ENCODE peak calls at places on chromosomes 6 and 20, in four cellular contexts. L, M, J and I are unnamed samples.

GRCh38 chr20:24033151-24033550 is 44.6 kb upstream of the GGTLC1 start:
- DNase-seq in L (no peak), M (no peak), J (no peak), I (no peak)

GRCh38 chr20:18628330-18628941 is 40.6 kb downstream of the DTD1 start:
- DNase-seq in L (no peak), M (peak; percentile 37), J (peak; percentile 23), I (no peak)

GRCh38 chr6:145809211-145809610 is 5.4 kb downstream of the FBXO30 start:
- DNase-seq in L (no peak), M (peak; percentile 5), J (peak; percentile 73), I (no peak)

GRCh38 chr6:16104624-16105023 is 24.3 kb upstream of the MYLIP start:
- DNase-seq in L (no peak), M (no peak), J (no peak), I (no peak)

GRCh38 chr20:33477386-33478234 is 12.3 kb upstream of the CBFA2T2 start:
- DNase-seq in L (no peak), M (no peak), J (no peak), I (peak; percentile 47)

GRCh38 chr6:62999796-63000195 is 211.5 kb upstream of the FKBP1C start:
- DNase-seq in L (no peak), M (no peak), J (no peak), I (no peak)

GRCh38 chr6:158644227-158645063 is at the start of gene DYNLT1:
- DNase-seq in L (peak; percentile 97), M (peak; percentile 92), J (peak; percentile 92), I (peak; percentile 97)

GRCh38 chr6:117404548-117404947 is 21.2 kb downstream of the ROS1 start:
- DNase-seq in L (no peak), M (no peak), J (no peak), I (peak; percentile 45)

GRCh38 chr6:155647354-155647753 is 191.7 kb upstream of the NOX3 start:
- DNase-seq in L (no peak), M (no peak), J (no peak), I (no peak)

GRCh38 chr6:39415482-39415881 is 93.0 kb upstream of the KCNK16 start:
- DNase-seq in L (no peak), M (no peak), J (no peak), I (no peak)

GRCh38 chr20:36467076-36467999 is 74.0 kb upstream of the MYL9 start:
- DNase-seq in L (peak; percentile 75), M (no peak), J (peak; percentile 84), I (peak; percentile 92)

GRCh38 chr20:63367446-63368055 is 6.4 kb upstream of the CHRNA4 start:
- DNase-seq in L (no peak), M (no peak), J (no peak), I (no peak)

GRCh38 chr6:90286884-90287488 is 9.7 kb downstream of the BACH2 start:
- DNase-seq in L (no peak), M (peak; percentile 59), J (peak; percentile 67), I (no peak)

GRCh38 chr20:59495894-59496510 is 108.3 kb upstream of the PHACTR3 start:
- DNase-seq in L (peak; percentile 78), M (peak; percentile 70), J (peak; percentile 71), I (peak; percentile 94)

GRCh38 chr6:50030350-50030749 is 8.6 kb upstream of the DEFB110 start:
- DNase-seq in L (no peak), M (no peak), J (no peak), I (no peak)

GRCh38 chr6:133568970-133569889 is 319.7 kb upstream of the TCF21 start:
- DNase-seq in L (peak; percentile 31), M (peak; percentile 5), J (no peak), I (peak; percentile 84)

GRCh38 chr6:35014341-35014740 is 125.3 kb downstream of the ANKS1A start:
- DNase-seq in L (no peak), M (no peak), J (no peak), I (no peak)